ENCODE peak calls at places on chromosomes 1 and 21, in nine cellular contexts. D is RPMI8226; W is activated CD4-positive, alpha-beta T cell treated with anti-CD3 and anti-CD28 coated beads, Interleukin-2, amount 50 U/mL, for 24 hours; X is stimulated activated CD8-positive, alpha-beta memory T cell treated with anti-CD3 and anti-CD28 coated beads, Interleukin-15, amount 100 ng/mL, for 24 hours; I is AG09319; T is lower lobe of right lung; C is CD8-positive, alpha-beta memory T cell; Q is HCEC 1CT; U is activated T-helper 2 cell treated with anti-CD3 and anti-CD28 coated beads, Interferon-gamma antibody, Interleukin-2, Interleukin-4, amounts not matched to agents 10 μg/mL and 5 μg/mL and 100 μg/mL, durations not matched to agents 14 hours and 24 hours and 36 hours. V is an unnamed sample.

GRCh38 chr1:37482004-37482785 is 7.8 kb downstream of the ZC3H12A start:
- DNase-seq in Q (no peak), I (no peak), D (no peak), X (no peak), C (no peak), W (no peak), T (no peak), U (no peak), V (no peak)

GRCh38 chr1:88075813-88076212 is 608.3 kb upstream of the PKN2 start:
- DNase-seq in U (no peak), X (no peak), C (no peak), Q (no peak), I (no peak), T (no peak), W (no peak), D (no peak), V (no peak)

GRCh38 chr1:15364740-15365139 is 44.9 kb upstream of the EFHD2 start:
- DNase-seq in U (no peak), Q (no peak), W (no peak), T (no peak), D (no peak), C (no peak), X (no peak), I (no peak), V (no peak)

GRCh38 chr1:47317841-47318240 is 3.9 kb upstream of the STIL start:
- DNase-seq in T (no peak), U (no peak), W (no peak), C (no peak), D (no peak), I (no peak), Q (peak; percentile 29), X (no peak), V (no peak)

GRCh38 chr1:89206361-89206760 is 7.6 kb upstream of the GBP4 start:
- DNase-seq in C (no peak), I (no peak), Q (no peak), T (no peak), X (no peak), D (no peak), U (no peak), W (no peak), V (no peak)

GRCh38 chr1:25534389-25534788 is 9.0 kb upstream of the LDLRAP1 start:
- DNase-seq in X (no peak), I (no peak), T (no peak), U (no peak), W (no peak), Q (no peak), D (peak; percentile 59), C (no peak), V (no peak)

GRCh38 chr1:113192242-113192641 is 119.2 kb downstream of the LRIG2 start:
- DNase-seq in T (no peak), X (no peak), D (no peak), U (no peak), I (no peak), Q (no peak), C (no peak), W (no peak), V (no peak)

GRCh38 chr1:93061895-93062792 is 16.9 kb upstream of the MTF2 start:
- DNase-seq in X (no peak), I (no peak), U (no peak), D (peak; percentile 53), C (peak; percentile 33), T (no peak), W (no peak), Q (peak; percentile 52), V (peak; percentile 34)

GRCh38 chr1:108050134-108050533 is 85.2 kb upstream of the VAV3 start:
- DNase-seq in X (no peak), U (no peak), T (peak; percentile 68), I (no peak), Q (no peak), C (no peak), D (no peak), W (no peak), V (no peak)

GRCh38 chr1:109500886-109501285 is 7.0 kb downstream of the CYB561D1 start:
- DNase-seq in I (peak; percentile 57), T (no peak), W (no peak), D (no peak), C (no peak), U (no peak), X (no peak), Q (no peak), V (no peak)

GRCh38 chr21:44867999-44868700 is 5.3 kb downstream of the PTTG1IP start:
- DNase-seq in U (peak; percentile 43), I (no peak), Q (no peak), D (no peak), T (no peak), W (no peak), C (peak; percentile 60), X (no peak), V (peak; percentile 70)

GRCh38 chr1:161071886-161072371 is 2.2 kb upstream of the ARHGAP30 start:
- DNase-seq in T (peak; percentile 86), X (no peak), Q (peak; percentile 43), U (no peak), D (peak; percentile 76), C (peak; percentile 56), W (no peak), I (peak; percentile 14), V (peak; percentile 45)

GRCh38 chr1:212237651-212238050 is 47.6 kb upstream of the PPP2R5A start:
- DNase-seq in I (no peak), U (no peak), Q (no peak), T (no peak), X (no peak), C (no peak), W (no peak), D (no peak), V (no peak)

GRCh38 chr1:2812939-2813653 is 11.6 kb upstream of the TTC34 start:
- DNase-seq in D (no peak), I (no peak), U (no peak), W (no peak), T (no peak), C (no peak), Q (no peak), X (no peak), V (no peak)

GRCh38 chr21:44478801-44479167 is 23.5 kb downstream of the LRRC3 start:
- DNase-seq in X (no peak), T (no peak), W (no peak), C (no peak), Q (no peak), U (no peak), D (no peak), I (no peak), V (no peak)

GRCh38 chr1:225847610-225848009 is 34.6 kb downstream of the TMEM63A start:
- DNase-seq in I (no peak), X (no peak), C (no peak), T (no peak), U (no peak), D (peak; percentile 93), W (no peak), Q (no peak), V (no peak)

GRCh38 chr1:60670313-60670712 is 412.0 kb upstream of the NFIA start:
- DNase-seq in I (no peak), D (no peak), U (no peak), C (no peak), W (no peak), Q (no peak), T (no peak), X (no peak), V (no peak)

GRCh38 chr1:50423670-50424000 is 392 bp upstream of the DMRTA2 start:
- DNase-seq in Q (no peak), U (no peak), D (no peak), T (peak; percentile 54), W (no peak), C (no peak), X (no peak), I (no peak), V (no peak)

GRCh38 chr1:201466492-201466891 is 2.5 kb downstream of the PHLDA3 start:
- DNase-seq in I (no peak), X (no peak), U (no peak), T (peak; percentile 83), W (no peak), D (no peak), Q (no peak), C (no peak), V (no peak)

GRCh38 chr21:41845310-41846032 is 33.7 kb downstream of the PRDM15 start:
- DNase-seq in X (no peak), U (no peak), W (no peak), D (no peak), Q (no peak), C (no peak), T (no peak), I (no peak), V (no peak)

GRCh38 chr1:95974586-95974985 is 740.6 kb downstream of the RWDD3 start:
- DNase-seq in C (no peak), I (no peak), D (no peak), U (no peak), Q (peak; percentile 10), T (no peak), W (no peak), X (no peak), V (no peak)

GRCh38 chr1:108961198-108961597 is 2.1 kb downstream of the CLCC1 start:
- DNase-seq in X (no peak), U (no peak), Q (no peak), T (no peak), D (no peak), C (no peak), W (no peak), I (no peak), V (no peak)

GRCh38 chr1:201381130-201381529 is 3.6 kb upstream of the TNNT2 start:
- DNase-seq in C (no peak), Q (no peak), D (no peak), W (no peak), I (no peak), X (no peak), T (peak; percentile 86), U (no peak), V (no peak)

GRCh38 chr1:224447251-224447650 is 12.7 kb upstream of the WDR26 start:
- DNase-seq in X (no peak), Q (peak; percentile 41), D (no peak), T (peak; percentile 51), W (no peak), C (no peak), I (no peak), U (no peak), V (no peak)

GRCh38 chr1:230073371-230074035 is 6.5 kb downstream of the GALNT2 start:
- DNase-seq in C (no peak), X (no peak), T (no peak), D (no peak), I (no peak), W (no peak), U (no peak), Q (peak; percentile 85), V (no peak)

GRCh38 chr1:151710187-151710586 is 6.4 kb downstream of the CELF3 start:
- DNase-seq in T (no peak), U (no peak), X (no peak), Q (no peak), W (peak; percentile 13), C (no peak), D (peak; percentile 54), I (no peak), V (no peak)

GRCh38 chr1:211113566-211113965 is 20.4 kb downstream of the KCNH1 start:
- DNase-seq in W (no peak), U (no peak), I (no peak), X (no peak), C (no peak), D (no peak), Q (no peak), T (no peak), V (no peak)